ENCODE peak calls at places on chromosomes 3 and 15, in ten cellular contexts. T is tibial artery, N is Panc1, R is neural progenitor cell, P is astrocyte, J is GM06990, K is uterus, I is GM23248, X is IMR-90, A is mesendoderm. O is an unnamed sample. For H3K27me3, the result is how much of the 10 kb centered on the place peaks cover.

GRCh38 chr3:72439321-72440183 is 408.7 kb downstream of the SHQ1 start:
- DNase-seq in T (no peak), N (no peak), R (no peak), P (peak), J (no peak), K (no peak), I (no peak), X (peak), A (no peak), O (no peak)

GRCh38 chr15:68682330-68682729 is 103.5 kb downstream of the CORO2B start:
- DNase-seq in T (no peak), N (no peak), R (peak), P (no peak), J (no peak), K (peak), I (no peak), X (no peak), A (peak), O (no peak)

GRCh38 chr15:66842710-66843441 is 140.8 kb downstream of the SMAD6 start:
- DNase-seq in T (peak), N (no peak), R (peak), P (peak), J (no peak), K (peak), I (peak), X (peak), A (peak), O (no peak)

GRCh38 chr3:66957357-66957756 is 40.8 kb upstream of the KBTBD8 start:
- DNase-seq in T (no peak), N (no peak), R (no peak), P (no peak), J (no peak), K (no peak), I (no peak), X (no peak), A (no peak), O (no peak)

GRCh38 chr3:15858547-15859506 is 61.0 kb upstream of the ANKRD28 start:
- DNase-seq in T (no peak), N (no peak), R (peak), P (no peak), J (peak), K (peak), I (peak), X (no peak), A (peak), O (peak)

GRCh38 chr3:138668107-138668506 is 59.5 kb downstream of the FAIM start:
- DNase-seq in T (no peak), N (no peak), R (no peak), P (no peak), J (no peak), K (no peak), I (no peak), X (no peak), A (no peak), O (no peak)

GRCh38 chr3:17032407-17033034 is 147.8 kb downstream of the PLCL2 start:
- DNase-seq in T (no peak), N (no peak), R (peak), P (peak), J (no peak), K (no peak), I (peak), X (peak), A (peak), O (no peak)

GRCh38 chr15:101027273-101027901 is 108.2 kb downstream of the LRRK1 start:
- DNase-seq in T (peak), N (no peak), R (no peak), P (no peak), J (no peak), K (peak), I (no peak), X (no peak), A (no peak), O (no peak)

GRCh38 chr15:50183112-50183794 is 1.3 kb downstream of the SLC27A2 start:
- DNase-seq in T (no peak), N (no peak), R (no peak), P (no peak), J (peak), K (no peak), I (peak), X (no peak), A (no peak), O (peak)

GRCh38 chr3:50165388-50166308 is 10.5 kb downstream of the SEMA3F start:
- DNase-seq in T (peak), N (no peak), R (no peak), P (peak), J (no peak), K (peak), I (peak), X (peak), A (peak), O (no peak)

GRCh38 chr3:51388286-51389029 is 2.6 kb upstream of the RBM15B start:
- DNase-seq in T (no peak), N (no peak), R (no peak), P (no peak), J (no peak), K (no peak), I (peak), X (peak), A (peak), O (no peak)

GRCh38 chr3:18441521-18441920 is 16.4 kb upstream of the SATB1 start:
- DNase-seq in T (no peak), N (no peak), R (no peak), P (no peak), J (no peak), K (no peak), I (no peak), X (no peak), A (no peak), O (no peak)

GRCh38 chr3:187000711-187001151 is 70.4 kb downstream of the ST6GAL1 start:
- DNase-seq in T (no peak), N (no peak), R (no peak), P (no peak), J (peak), K (no peak), I (no peak), X (no peak), A (no peak), O (no peak)

GRCh38 chr15:42348083-42348482 is 11.2 kb upstream of the CAPN3 start:
- DNase-seq in T (no peak), N (no peak), R (no peak), P (peak), J (no peak), K (no peak), I (peak), X (peak), A (no peak), O (no peak)

GRCh38 chr3:27616031-27616430 is 106.1 kb downstream of the EOMES start:
- DNase-seq in T (no peak), N (no peak), R (no peak), P (no peak), J (no peak), K (no peak), I (no peak), X (no peak), A (no peak), O (no peak)

GRCh38 chr3:138078096-138078495 is 37.3 kb downstream of the DZIP1L start:
- DNase-seq in T (no peak), N (no peak), R (no peak), P (peak), J (no peak), K (no peak), I (peak), X (peak), A (no peak), O (no peak)

GRCh38 chr3:136624894-136625815 is 127.0 kb downstream of the STAG1 start:
- DNase-seq in T (no peak), N (no peak), R (no peak), P (peak), J (no peak), K (no peak), I (no peak), X (no peak), A (peak), O (no peak)

DNA sequence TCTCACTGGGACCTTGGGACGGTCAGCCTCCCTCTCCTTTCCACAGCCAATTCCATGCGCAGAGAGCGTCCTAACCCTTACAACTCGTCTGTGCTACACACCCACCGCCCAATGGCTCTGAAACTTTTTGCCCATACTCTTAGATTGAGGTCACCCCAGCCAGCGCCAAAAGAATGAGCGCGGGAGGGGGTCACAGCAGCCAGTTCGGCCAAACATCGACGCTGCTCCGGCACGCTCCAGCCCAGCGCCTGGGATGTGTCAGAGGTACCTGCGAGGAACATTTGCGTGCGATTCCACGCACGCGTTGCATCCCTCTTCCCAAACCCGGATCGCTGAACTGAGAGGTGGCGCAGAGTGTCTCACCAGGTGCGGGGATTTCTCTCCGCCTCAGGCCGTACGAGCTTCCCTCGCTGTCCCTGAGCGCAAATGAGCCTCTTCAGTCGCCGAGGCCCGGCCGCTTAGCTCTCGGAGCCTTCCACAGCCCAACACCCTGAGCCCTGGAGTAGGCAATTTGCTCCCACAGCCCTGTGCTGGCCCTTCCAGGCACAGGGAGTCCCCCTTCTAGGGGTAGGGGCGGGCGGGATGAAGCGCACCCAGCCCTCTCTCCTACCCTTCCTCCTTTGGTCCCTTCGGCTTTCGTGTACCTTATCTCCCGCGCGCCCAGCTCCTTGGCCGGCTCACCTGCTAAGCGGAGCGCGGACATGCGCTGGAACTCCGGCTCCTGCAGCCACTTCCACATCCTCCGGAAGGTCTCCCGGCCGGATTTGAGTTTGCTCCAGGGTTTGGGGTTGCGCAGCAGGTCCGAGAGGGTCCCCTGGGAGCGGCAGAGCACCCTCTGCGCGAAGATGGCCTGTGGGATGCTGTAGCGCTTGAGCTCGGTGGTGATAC is 1.8 kb downstream of the ONECUT1 start:
- DNase-seq in T (no peak), N (no peak), R (peak), P (no peak), J (no peak), K (no peak), I (no peak), X (no peak), A (peak), O (no peak)
- H3K27me3 ChIP-seq in T (half or more), N (under half), R (half or more), P (half or more), J (under half), K (half or more), I (half or more), X (half or more), A (half or more), O (under half)

GRCh38 chr15:77839970-77840609 is 207.4 kb upstream of the LINGO1 start:
- DNase-seq in T (no peak), N (no peak), R (no peak), P (no peak), J (no peak), K (no peak), I (no peak), X (no peak), A (no peak), O (no peak)

GRCh38 chr15:77838595-77838994 is 205.9 kb upstream of the LINGO1 start:
- DNase-seq in T (no peak), N (no peak), R (no peak), P (no peak), J (no peak), K (no peak), I (no peak), X (no peak), A (no peak), O (no peak)

GRCh38 chr15:77838061-77838460 is 205.3 kb upstream of the LINGO1 start:
- DNase-seq in T (no peak), N (no peak), R (no peak), P (peak), J (no peak), K (no peak), I (no peak), X (no peak), A (no peak), O (no peak)

GRCh38 chr15:77840962-77841361 is 208.2 kb upstream of the LINGO1 start:
- DNase-seq in T (no peak), N (no peak), R (no peak), P (peak), J (no peak), K (no peak), I (peak), X (peak), A (no peak), O (no peak)

DNA sequence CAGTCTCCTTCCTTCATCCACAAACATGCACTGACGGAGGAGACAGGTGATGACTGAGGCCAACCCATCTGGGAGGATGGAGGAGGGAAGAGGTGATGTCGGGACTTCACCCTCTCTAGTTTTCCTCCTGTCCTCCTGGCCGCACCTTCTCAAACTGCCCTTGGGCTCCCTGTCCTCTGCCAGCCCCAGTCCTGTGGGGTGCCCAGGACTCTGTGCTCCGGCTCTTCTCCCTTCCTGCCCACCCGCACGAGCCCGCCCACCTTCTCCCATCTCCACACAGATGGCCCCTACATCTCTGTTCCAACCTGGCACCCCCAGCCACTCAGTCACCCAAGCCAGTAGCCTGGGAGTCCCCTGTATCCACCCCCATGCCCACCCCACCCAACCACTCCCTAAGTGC is 206.7 kb upstream of the LINGO1 start:
- DNase-seq in T (no peak), N (no peak), R (no peak), P (no peak), J (no peak), K (no peak), I (no peak), X (no peak), A (no peak), O (no peak)
- H3K27me3 ChIP-seq in T (half or more), N (under half), R (under half), P (under half), J (under half), K (under half), I (under half), X (half or more), A (under half), O (under half)

GRCh38 chr15:77633134-77633912 is 611 bp upstream of the LINGO1 start:
- DNase-seq in T (peak), N (peak), R (peak), P (peak), J (peak), K (peak), I (peak), X (peak), A (peak), O (no peak)

GRCh38 chr15:77630064-77630463 is 2.6 kb downstream of the LINGO1 start:
- DNase-seq in T (no peak), N (no peak), R (no peak), P (no peak), J (no peak), K (no peak), I (no peak), X (no peak), A (no peak), O (no peak)

GRCh38 chr15:77630956-77631789 is 1.5 kb downstream of the LINGO1 start:
- DNase-seq in T (no peak), N (no peak), R (peak), P (no peak), J (no peak), K (no peak), I (no peak), X (no peak), A (peak), O (no peak)

GRCh38 chr15:77632760-77633133 is at the start of gene LINGO1:
- DNase-seq in T (no peak), N (no peak), R (peak), P (peak), J (no peak), K (no peak), I (peak), X (no peak), A (peak), O (no peak)

GRCh38 chr15:77631790-77632551 is 741 bp downstream of the LINGO1 start:
- DNase-seq in T (no peak), N (no peak), R (peak), P (no peak), J (no peak), K (no peak), I (no peak), X (no peak), A (peak), O (no peak)
- H3K27me3 ChIP-seq in T (half or more), N (under half), R (under half), P (under half), J (under half), K (under half), I (under half), X (half or more), A (under half), O (under half)

GRCh38 chr3:144264805-144265204 is 293.2 kb downstream of the DIPK2A start:
- DNase-seq in T (no peak), N (no peak), R (no peak), P (no peak), J (no peak), K (no peak), I (no peak), X (no peak), A (no peak), O (no peak)
- H3K27me3 ChIP-seq in T (under half), N (under half), R (under half), P (under half), J (under half), K (under half), I (under half), X (under half), A (under half), O (under half)

GRCh38 chr15:96395687-96396086 is 65.2 kb downstream of the NR2F2 start:
- DNase-seq in T (no peak), N (no peak), R (no peak), P (no peak), J (no peak), K (no peak), I (no peak), X (no peak), A (peak), O (no peak)

GRCh38 chr15:96403932-96404331 is 73.4 kb downstream of the NR2F2 start:
- DNase-seq in T (no peak), N (no peak), R (no peak), P (no peak), J (no peak), K (no peak), I (no peak), X (no peak), A (no peak), O (no peak)

GRCh38 chr15:96403071-96403470 is 72.6 kb downstream of the NR2F2 start:
- DNase-seq in T (no peak), N (no peak), R (no peak), P (no peak), J (no peak), K (no peak), I (no peak), X (no peak), A (no peak), O (no peak)

GRCh38 chr15:96402403-96402802 is 71.9 kb downstream of the NR2F2 start:
- DNase-seq in T (no peak), N (no peak), R (no peak), P (no peak), J (no peak), K (no peak), I (no peak), X (no peak), A (no peak), O (no peak)

DNA sequence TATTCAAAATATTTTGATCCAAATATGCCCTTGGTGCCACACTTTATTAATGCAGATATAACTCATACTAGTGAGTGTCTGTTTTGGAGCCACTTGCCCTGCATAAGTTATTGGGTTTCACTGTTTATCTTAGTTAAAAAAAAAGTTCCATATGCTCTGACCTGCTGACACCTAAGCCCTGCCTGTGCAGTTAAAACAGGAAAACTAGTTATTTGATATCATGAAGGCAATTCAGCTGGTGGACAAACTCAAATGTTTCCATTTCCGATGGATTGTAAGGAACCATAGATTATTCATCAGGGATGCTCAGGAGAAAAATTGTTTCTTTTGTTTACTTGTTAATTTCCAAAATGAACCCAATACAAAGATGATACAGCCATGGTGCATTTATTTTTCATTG is 68.3 kb downstream of the NR2F2 start:
- DNase-seq in T (no peak), N (no peak), R (no peak), P (no peak), J (no peak), K (no peak), I (no peak), X (no peak), A (no peak), O (no peak)
- H3K27me3 ChIP-seq in T (under half), N (under half), R (half or more), P (under half), J (under half), K (under half), I (under half), X (under half), A (under half), O (under half)

DNA sequence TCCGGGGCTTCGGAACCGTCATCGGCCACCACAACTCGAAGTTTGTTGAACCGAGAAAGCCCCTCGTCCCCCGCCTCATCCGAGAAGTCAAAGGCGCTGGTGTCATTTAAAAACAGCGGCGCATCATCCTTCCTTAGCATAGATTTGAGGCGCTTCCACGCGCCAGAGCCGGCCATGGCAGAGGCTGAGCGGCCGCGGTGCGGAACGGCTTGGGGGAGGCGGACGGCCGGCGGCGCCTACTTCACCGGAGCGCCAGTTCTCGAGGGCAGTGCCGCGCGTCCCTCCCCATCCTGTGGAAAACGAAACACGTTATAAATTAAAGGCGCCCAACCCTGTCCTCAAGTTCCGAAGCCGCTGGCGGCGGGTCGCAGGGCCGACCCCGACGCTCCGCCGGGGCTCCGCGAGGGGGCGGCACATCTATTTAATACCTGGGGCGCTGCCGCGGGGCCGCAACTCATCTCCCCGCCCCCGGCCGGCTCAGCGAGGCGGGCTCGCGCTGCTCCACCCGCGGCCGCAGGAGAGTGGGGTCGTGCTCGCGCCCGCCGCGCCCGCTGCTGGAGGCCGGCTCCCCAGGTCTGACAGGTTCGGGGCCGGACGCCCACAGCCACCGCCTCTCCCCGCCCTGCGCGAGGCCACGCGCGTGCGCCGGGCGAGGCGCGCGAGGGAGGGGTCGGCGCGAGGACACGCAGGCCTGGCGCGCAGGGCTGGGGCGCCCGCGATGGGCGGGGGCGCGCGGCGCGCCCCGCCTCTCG is at the start of gene SLC30A4:
- DNase-seq in T (peak), N (no peak), R (peak), P (peak), J (peak), K (peak), I (peak), X (peak), A (peak), O (peak)
- H3K27me3 ChIP-seq in T (under half), N (under half), R (half or more), P (under half), J (under half), K (under half), I (under half), X (under half), A (under half), O (under half)

DNA sequence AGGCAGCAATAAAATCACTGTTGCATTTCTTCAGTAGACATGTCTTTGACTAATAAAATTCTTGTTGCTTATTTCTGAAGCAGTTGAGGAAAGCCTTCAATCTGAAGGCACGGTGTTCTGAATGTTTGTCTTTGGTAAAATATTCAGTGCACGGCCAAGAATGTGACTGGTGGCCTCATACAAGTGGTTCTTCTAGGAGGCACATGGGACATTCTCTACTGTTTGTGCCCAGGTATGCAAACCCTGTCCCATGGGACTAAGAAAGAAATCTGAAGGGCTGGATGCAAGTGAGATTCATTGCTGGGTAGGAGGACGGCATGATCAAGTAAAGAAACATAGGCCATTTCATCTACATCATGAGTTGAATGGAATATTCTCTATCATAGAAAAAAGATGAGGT is 250.6 kb upstream of the NR2F2 start:
- DNase-seq in T (no peak), N (no peak), R (no peak), P (no peak), J (no peak), K (no peak), I (no peak), X (no peak), A (no peak), O (no peak)
- H3K27me3 ChIP-seq in T (under half), N (under half), R (under half), P (under half), J (under half), K (under half), I (under half), X (under half), A (under half), O (under half)

O was measured in CD4-positive, CD25-positive, alpha-beta regulatory T cell.